ENCODE peak calls at places on chromosomes 7 and 10, in seven cellular contexts. H, C, O, V, P, L and N are unnamed samples. For H3K4me1, the result is how much of the 10 kb centered on the place peaks cover.

GRCh38 chr7:121832347-121832746 is 40.6 kb upstream of the PTPRZ1 start:
- DNase-seq in P (peak), H (no peak), C (no peak), L (no peak), V (no peak), O (no peak), N (no peak)

GRCh38 chr7:132650498-132650897 is 74.2 kb upstream of the PLXNA4 start:
- DNase-seq in L (no peak), O (no peak), P (no peak), H (no peak), C (no peak), V (peak), N (no peak)

GRCh38 chr7:65251851-65252620 is 121.6 kb upstream of the ZNF92 start:
- DNase-seq in L (peak), P (peak), C (peak), V (no peak), H (peak), O (peak), N (peak)

GRCh38 chr10:88702848-88703597 is 3.0 kb upstream of the LIPK start:
- DNase-seq in L (peak), C (no peak), O (no peak), H (no peak), V (peak), P (peak), N (peak)

GRCh38 chr10:66642217-66642616 is 283.6 kb upstream of the LRRTM3 start:
- DNase-seq in H (no peak), V (no peak), O (no peak), L (no peak), P (no peak), C (no peak), N (no peak)

GRCh38 chr10:77240959-77241358 is 396.6 kb downstream of the KCNMA1 start:
- DNase-seq in L (no peak), V (no peak), C (no peak), P (no peak), O (no peak), H (no peak), N (no peak)

GRCh38 chr7:94222516-94222915 is 172.2 kb upstream of the COL1A2 start:
- DNase-seq in V (no peak), C (no peak), L (no peak), P (no peak), O (no peak), H (no peak), N (no peak)

GRCh38 chr7:147547252-147547897 is 1043.2 kb upstream of the C7orf33 start:
- DNase-seq in H (no peak), O (peak), V (no peak), C (no peak), L (no peak), P (peak), N (peak)

GRCh38 chr7:19117081-19117869 is at the start of gene TWIST1:
- DNase-seq in L (no peak), V (peak), O (peak), H (no peak), P (no peak), C (peak), N (peak)

GRCh38 chr10:123797813-123798212 is 93.8 kb downstream of the CPXM2 start:
- DNase-seq in L (no peak), V (no peak), O (no peak), C (no peak), H (no peak), P (no peak), N (peak)

GRCh38 chr7:116316838-116317612 is 106.7 kb downstream of the TES start:
- DNase-seq in V (peak), H (no peak), L (peak), O (no peak), P (peak), C (peak), N (peak)

GRCh38 chr7:2520131-2520807 is 695 bp downstream of the LFNG start:
- DNase-seq in P (peak), C (no peak), V (peak), H (peak), L (no peak), O (peak), N (peak)

GRCh38 chr7:132654150-132654549 is 77.9 kb upstream of the PLXNA4 start:
- DNase-seq in H (no peak), V (no peak), P (no peak), L (no peak), O (no peak), C (no peak), N (no peak)

GRCh38 chr7:26861050-26861449 is 3.3 kb downstream of the SKAP2 start:
- DNase-seq in C (no peak), V (no peak), L (no peak), O (no peak), H (no peak), P (no peak), N (no peak)

GRCh38 chr10:17756557-17757208 is 4.7 kb downstream of the TMEM236 start:
- DNase-seq in L (no peak), C (no peak), O (no peak), H (no peak), V (no peak), P (peak), N (peak)

GRCh38 chr7:143975617-143976016 is 21.0 kb downstream of the OR2F1 start:
- DNase-seq in H (no peak), C (no peak), L (no peak), V (no peak), P (no peak), O (peak), N (no peak)

GRCh38 chr7:76048668-76048988 is 722 bp downstream of the MDH2 start:
- DNase-seq in C (no peak), V (no peak), L (no peak), O (peak), H (no peak), P (peak), N (peak)

GRCh38 chr7:440059-440749 is 79.4 kb downstream of the PDGFA start:
- DNase-seq in P (no peak), L (no peak), H (no peak), V (no peak), O (no peak), C (no peak), N (no peak)

GRCh38 chr10:62829622-62830021 is 13.5 kb upstream of the EGR2 start:
- DNase-seq in P (no peak), O (no peak), V (no peak), H (no peak), L (no peak), C (no peak), N (no peak)

GRCh38 chr10:73095479-73096021 is 1.1 kb downstream of the P4HA1 start:
- DNase-seq in P (peak), C (peak), V (peak), L (peak), H (peak), O (peak), N (peak)

GRCh38 chr10:34028936-34029335 is 694.5 kb upstream of the NRP1 start:
- DNase-seq in H (no peak), L (no peak), C (no peak), V (no peak), P (no peak), O (no peak), N (no peak)

GRCh38 chr10:108861181-108861754 is 1062.0 kb downstream of the XPNPEP1 start:
- DNase-seq in H (no peak), P (no peak), V (no peak), C (no peak), L (no peak), O (no peak), N (no peak)

GRCh38 chr7:115526272-115526671 is 504.3 kb downstream of the TFEC start:
- DNase-seq in P (no peak), O (no peak), L (no peak), H (no peak), C (no peak), V (no peak), N (no peak)

GRCh38 chr7:469591-469961 is 50.1 kb downstream of the PDGFA start:
- DNase-seq in H (no peak), C (no peak), P (no peak), V (no peak), O (no peak), L (no peak), N (no peak)

GRCh38 chr10:77537720-77538373 is 99.8 kb downstream of the KCNMA1 start:
- DNase-seq in O (no peak), L (no peak), H (no peak), P (no peak), C (no peak), V (no peak), N (no peak)

GRCh38 chr10:112961609-112962008 is 11.6 kb downstream of the TCF7L2 start:
- DNase-seq in P (no peak), H (no peak), C (no peak), L (no peak), O (no peak), V (no peak), N (no peak)

GRCh38 chr10:103676058-103676785 is 179.2 kb downstream of the SH3PXD2A start:
- DNase-seq in V (no peak), P (no peak), C (no peak), H (no peak), L (no peak), O (no peak), N (no peak)

GRCh38 chr7:33831389-33832118 is 73.8 kb upstream of the BMPER start:
- DNase-seq in V (no peak), L (no peak), C (no peak), P (no peak), O (no peak), H (no peak), N (peak)

GRCh38 chr7:154953006-154953684 is 49.8 kb downstream of the PAXIP1 start:
- DNase-seq in O (peak), L (peak), H (peak), P (peak), C (peak), V (no peak), N (peak)

GRCh38 chr10:75110006-75110632 is 1.3 kb upstream of the SAMD8 start:
- DNase-seq in C (peak), O (peak), H (peak), V (no peak), P (no peak), L (no peak), N (no peak)

GRCh38 chr10:75107756-75108683 is 3.4 kb upstream of the SAMD8 start:
- DNase-seq in O (no peak), P (no peak), H (no peak), V (no peak), L (no peak), C (no peak), N (no peak)

GRCh38 chr10:75108684-75109458 is 2.6 kb upstream of the SAMD8 start:
- DNase-seq in L (no peak), C (peak), H (peak), O (peak), P (peak), V (no peak), N (no peak)

GRCh38 chr10:75111367-75111905 is at the start of gene SAMD8:
- DNase-seq in P (peak), H (peak), V (peak), L (peak), O (peak), C (peak), N (peak)

DNA sequence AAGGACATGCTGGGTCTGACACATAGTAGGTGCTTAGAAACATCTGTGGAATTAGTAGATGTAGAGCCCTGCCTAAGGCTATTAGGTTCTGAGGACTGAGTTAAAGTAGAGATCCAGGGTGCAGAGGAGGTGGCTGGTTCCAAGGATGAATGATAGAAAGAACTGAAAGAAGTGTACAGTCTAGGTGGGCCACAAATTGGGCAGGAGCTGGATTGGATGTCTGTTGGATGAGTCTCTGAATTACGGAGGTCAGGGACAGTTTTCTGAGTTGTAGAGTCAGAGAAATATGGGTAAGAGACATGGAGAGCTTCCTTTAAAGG is 2.0 kb upstream of the SAMD8 start:
- DNase-seq in V (no peak), O (no peak), H (no peak), P (no peak), C (no peak), L (no peak), N (no peak)
- TF ChIP-seq CTCF in V (no peak), O (no peak), H (no peak), P (no peak), C (no peak), L (no peak), N (no peak)

DNA sequence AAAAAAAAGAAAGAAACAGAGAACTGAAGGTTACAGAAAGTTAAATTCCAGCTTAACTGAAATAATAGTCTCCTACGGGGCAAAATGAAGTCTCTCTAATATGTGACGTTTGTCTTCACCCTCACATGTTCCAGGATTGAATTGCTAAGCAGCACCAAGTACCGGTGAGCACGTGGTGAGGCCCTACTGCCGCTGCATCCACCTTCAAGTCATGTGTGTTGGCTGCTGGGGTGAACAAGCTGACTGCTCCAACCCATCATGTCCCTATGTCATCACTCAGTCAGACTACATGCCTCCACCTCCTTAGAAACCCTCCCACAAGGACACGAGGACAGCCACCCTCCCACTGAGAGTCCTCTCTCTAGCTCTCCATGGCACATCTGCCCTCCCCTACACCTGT is 35.4 kb upstream of the NPFFR1 start:
- DNase-seq in P (no peak), H (no peak), O (no peak), C (no peak), L (no peak), V (no peak), N (no peak)
- H3K4me1 ChIP-seq in P (under half), H (under half), O (under half), C (under half), L (under half), V (under half), N (under half)

GRCh38 chr10:60048146-60048545 is 141.8 kb upstream of the CCDC6 start:
- DNase-seq in O (peak), H (no peak), C (no peak), P (peak), V (peak), L (peak), N (peak)
- TF ChIP-seq CTCF in O (peak), H (peak), C (peak), P (no peak), V (peak), L (no peak), N (peak)

GRCh38 chr10:11148131-11148530 is 130.5 kb downstream of the CELF2 start:
- DNase-seq in V (no peak), L (no peak), P (no peak), H (no peak), C (peak), O (no peak), N (no peak)

GRCh38 chr10:11148638-11149037 is 131.0 kb downstream of the CELF2 start:
- DNase-seq in H (no peak), V (no peak), L (no peak), P (no peak), O (peak), C (no peak), N (no peak)

GRCh38 chr10:11150876-11151275 is 133.2 kb downstream of the CELF2 start:
- DNase-seq in O (no peak), C (no peak), P (no peak), L (no peak), V (no peak), H (no peak), N (no peak)

GRCh38 chr10:11149499-11149898 is 131.8 kb downstream of the CELF2 start:
- DNase-seq in L (no peak), H (peak), P (no peak), C (no peak), V (no peak), O (no peak), N (no peak)

GRCh38 chr10:11150255-11150731 is 132.6 kb downstream of the CELF2 start:
- DNase-seq in P (no peak), C (no peak), L (peak), O (no peak), V (no peak), H (no peak), N (no peak)
- H3K4me1 ChIP-seq in P (under half), C (half or more), L (under half), O (half or more), V (under half), H (under half), N (under half)

GRCh38 chr7:98907570-98907969 is 29.2 kb downstream of the TRRAP start:
- DNase-seq in L (no peak), V (no peak), O (no peak), H (no peak), C (no peak), P (no peak), N (no peak)
- TF ChIP-seq CTCF in L (no peak), V (no peak), O (no peak), H (no peak), C (no peak), P (no peak), N (no peak)